ENCODE peak calls at places on chromosomes 3 and 15, in ten cellular contexts. K, P, L, W, S, X, R, D, O and E are unnamed samples.

GRCh38 chr3:116667791-116668190 is 41.8 kb upstream of the TUSC7 start:
- DNase-seq in W (no peak), K (no peak), R (no peak), L (no peak), X (no peak), P (no peak), D (no peak), S (no peak), O (no peak), E (no peak)

GRCh38 chr15:99895956-99896311 is 162.7 kb upstream of the LYSMD4 start:
- DNase-seq in W (no peak), D (no peak), K (no peak), P (no peak), O (no peak), R (no peak), L (no peak), X (no peak), S (no peak), E (no peak)

GRCh38 chr3:138062037-138062436 is 52.1 kb downstream of the CLDN18 start:
- DNase-seq in S (no peak), W (no peak), D (no peak), X (no peak), O (no peak), P (no peak), K (no peak), R (no peak), L (no peak), E (no peak)

GRCh38 chr3:184630861-184631260 is 69.3 kb downstream of the EPHB3 start:
- DNase-seq in D (no peak), P (no peak), W (no peak), L (no peak), S (no peak), O (no peak), R (no peak), X (no peak), K (no peak), E (no peak)

GRCh38 chr3:192831111-192831644 is 86.5 kb downstream of the MB21D2 start:
- DNase-seq in X (no peak), K (no peak), O (no peak), R (no peak), D (peak; percentile 47), W (no peak), S (no peak), P (peak; percentile 87), L (no peak), E (no peak)

GRCh38 chr15:50685976-50686467 is 575 bp downstream of the TRPM7 start:
- DNase-seq in K (no peak), R (peak; percentile 29), L (peak; percentile 71), X (peak; percentile 40), D (peak; percentile 54), P (peak; percentile 37), O (peak; percentile 65), S (peak; percentile 39), W (peak; percentile 21), E (peak; percentile 55)

GRCh38 chr15:19973718-19974117 is 567.9 kb downstream of the GOLGA6L6 start:
- DNase-seq in X (no peak), S (no peak), K (no peak), P (no peak), L (no peak), W (no peak), R (no peak), O (no peak), D (no peak), E (no peak)

GRCh38 chr3:30112904-30113484 is 493.4 kb upstream of the TGFBR2 start:
- DNase-seq in O (no peak), D (peak; percentile 46), S (no peak), W (no peak), R (no peak), P (peak; percentile 60), X (no peak), L (no peak), K (no peak), E (no peak)

GRCh38 chr3:155382396-155383042 is 89.0 kb upstream of the STRIT1 start:
- DNase-seq in L (peak; percentile 89), O (peak; percentile 83), X (peak; percentile 74), W (peak; percentile 64), S (peak; percentile 39), K (no peak), R (peak; percentile 31), P (peak; percentile 70), D (peak; percentile 82), E (peak; percentile 89)

GRCh38 chr3:50573566-50574279 is 4.4 kb downstream of the HEMK1 start:
- DNase-seq in D (no peak), W (no peak), L (no peak), X (no peak), P (no peak), O (no peak), R (no peak), K (no peak), S (no peak), E (no peak)

GRCh38 chr3:108093021-108093420 is 2.2 kb upstream of the CD47 start:
- DNase-seq in W (no peak), P (no peak), R (no peak), O (no peak), S (no peak), L (no peak), K (no peak), D (no peak), X (no peak), E (no peak)

GRCh38 chr3:52524752-52525661 is 8.7 kb downstream of the NT5DC2 start:
- DNase-seq in L (no peak), W (peak; percentile 13), K (peak; percentile 57), D (no peak), X (no peak), R (no peak), P (no peak), O (no peak), S (no peak), E (no peak)

GRCh38 chr3:151203053-151203420 is at the start of gene GPR171:
- DNase-seq in P (no peak), X (no peak), D (no peak), K (no peak), R (no peak), S (no peak), W (no peak), L (no peak), O (no peak), E (no peak)

GRCh38 chr3:165658027-165658426 is 179.2 kb downstream of the BCHE start:
- DNase-seq in L (no peak), K (no peak), O (no peak), D (no peak), W (no peak), S (no peak), R (no peak), X (no peak), P (no peak), E (no peak)

GRCh38 chr3:196501316-196502064 is 2.1 kb downstream of the RNF168 start:
- DNase-seq in K (no peak), P (peak; percentile 6), W (no peak), D (peak; percentile 42), R (no peak), S (no peak), L (no peak), O (no peak), X (no peak), E (no peak)

GRCh38 chr3:140176526-140176925 is 241.5 kb downstream of the CLSTN2 start:
- DNase-seq in O (no peak), S (no peak), K (no peak), X (no peak), D (peak; percentile 19), R (no peak), W (no peak), P (peak; percentile 17), L (no peak), E (no peak)

GRCh38 chr3:105791919-105792786 is 76.7 kb downstream of the CBLB start:
- DNase-seq in D (peak; percentile 95), X (no peak), S (peak; percentile 87), K (no peak), W (peak; percentile 90), L (no peak), O (no peak), R (peak; percentile 54), P (peak; percentile 96), E (no peak)

GRCh38 chr3:149541091-149541491 is 66.6 kb downstream of the TM4SF4 start:
- DNase-seq in X (no peak), L (peak; percentile 46), O (no peak), D (no peak), P (peak; percentile 36), K (no peak), R (no peak), S (no peak), W (no peak), E (no peak)
- TF ChIP-seq CTCF in X (no peak), L (peak; percentile 33), O (no peak), D (no peak), P (peak; percentile 43), K (no peak), R (no peak), S (no peak), W (no peak), E (no peak)

GRCh38 chr3:125163739-125164601 is 48.6 kb downstream of the SLC12A8 start:
- DNase-seq in W (no peak), O (peak; percentile 80), S (no peak), D (no peak), P (no peak), X (no peak), K (no peak), L (peak; percentile 36), R (no peak), E (no peak)
- TF ChIP-seq CTCF in W (no peak), O (peak; percentile 58), S (no peak), D (no peak), P (no peak), X (no peak), K (no peak), L (no peak), R (no peak), E (no peak)

GRCh38 chr3:42504334-42505202 is 2.1 kb downstream of the VIPR1 start:
- DNase-seq in O (peak; percentile 14), R (no peak), D (no peak), L (no peak), K (peak; percentile 37), S (peak; percentile 14), P (no peak), X (no peak), W (no peak), E (no peak)

GRCh38 chr3:42503251-42503924 is 945 bp downstream of the VIPR1 start:
- DNase-seq in L (no peak), X (no peak), O (no peak), S (peak; percentile 14), P (no peak), R (no peak), W (no peak), D (no peak), K (peak; percentile 18), E (no peak)

GRCh38 chr3:42502429-42503250 is at the start of gene VIPR1:
- DNase-seq in D (peak; percentile 78), X (peak; percentile 86), W (no peak), P (no peak), O (peak; percentile 97), L (peak; percentile 97), K (peak; percentile 84), S (peak; percentile 77), R (no peak), E (peak; percentile 59)

GRCh38 chr3:42505203-42505848 is 2.9 kb downstream of the VIPR1 start:
- DNase-seq in S (peak; percentile 13), X (no peak), R (no peak), K (peak; percentile 29), D (no peak), W (no peak), L (no peak), O (peak; percentile 19), P (no peak), E (no peak)

GRCh38 chr3:42503957-42504333 is 1.5 kb downstream of the VIPR1 start:
- DNase-seq in R (no peak), W (no peak), O (peak; percentile 23), X (no peak), D (no peak), P (no peak), K (peak; percentile 12), L (no peak), S (no peak), E (no peak)
- TF ChIP-seq CTCF in R (no peak), W (no peak), O (no peak), X (no peak), D (no peak), P (no peak), K (no peak), L (no peak), S (no peak), E (no peak)

GRCh38 chr15:66387176-66388056 is 704 bp downstream of the MAP2K1 start:
- DNase-seq in L (peak; percentile 68), K (peak; percentile 89), S (peak; percentile 20), R (peak; percentile 43), X (peak; percentile 24), D (peak; percentile 66), O (peak; percentile 52), W (peak; percentile 19), P (peak; percentile 62), E (peak; percentile 44)
- TF ChIP-seq CTCF in L (no peak), K (peak; percentile 74), S (no peak), R (no peak), X (peak; percentile 52), D (no peak), O (peak; percentile 42), W (peak; percentile 6), P (peak; percentile 53), E (peak; percentile 40)